ENCODE peak calls at places on chromosomes 7 and 10, in nine cellular contexts. One of them, this sample, is unnamed.

GRCh38 chr10:97320480-97321031 is 1.5 kb downstream of the FRAT1 start:
- DNase-seq in HepG2: no peak
- DNase-seq in sigmoid colon: no peak
- DNase-seq in stomach: peak; percentile 29
- DNase-seq in GM23338: peak; percentile 32
- DNase-seq in SK-N-SH: peak; percentile 27
- DNase-seq in GM12878: no peak
- DNase-seq in Panc1: no peak
- DNase-seq in spleen: peak; percentile 87
- DNase-seq in this sample: no peak

GRCh38 chr10:84195044-84195830 is 900 bp downstream of the CDHR1 start:
- DNase-seq in HepG2: no peak
- DNase-seq in sigmoid colon: peak; percentile 38
- DNase-seq in stomach: no peak
- DNase-seq in GM23338: no peak
- DNase-seq in SK-N-SH: peak; percentile 47
- DNase-seq in GM12878: no peak
- DNase-seq in Panc1: no peak
- DNase-seq in spleen: peak; percentile 80
- DNase-seq in this sample: peak; percentile 59

GRCh38 chr10:95560288-95561199 is 627 bp downstream of the SORBS1 start:
- DNase-seq in HepG2: no peak
- DNase-seq in sigmoid colon: peak; percentile 80
- DNase-seq in stomach: peak; percentile 56
- DNase-seq in GM23338: peak; percentile 74
- DNase-seq in SK-N-SH: peak; percentile 69
- DNase-seq in GM12878: no peak
- DNase-seq in Panc1: no peak
- DNase-seq in spleen: peak; percentile 90
- DNase-seq in this sample: peak; percentile 82

GRCh38 chr10:78255796-78256638 is 222.4 kb downstream of the RPS24 start:
- DNase-seq in HepG2: peak; percentile 65
- DNase-seq in sigmoid colon: peak; percentile 84
- DNase-seq in stomach: peak; percentile 30
- DNase-seq in GM23338: no peak
- DNase-seq in SK-N-SH: no peak
- DNase-seq in GM12878: no peak
- DNase-seq in Panc1: peak; percentile 87
- DNase-seq in spleen: no peak
- DNase-seq in this sample: peak; percentile 69

GRCh38 chr10:22320591-22321155 is at the start of gene BMI1:
- DNase-seq in HepG2: peak; percentile 63
- DNase-seq in sigmoid colon: peak; percentile 94
- DNase-seq in stomach: peak; percentile 72
- DNase-seq in GM23338: peak; percentile 68
- DNase-seq in SK-N-SH: peak; percentile 95
- DNase-seq in GM12878: no peak
- DNase-seq in Panc1: no peak
- DNase-seq in spleen: peak; percentile 90
- DNase-seq in this sample: peak; percentile 80

GRCh38 chr10:6973904-6974303 is 393.8 kb upstream of the PRKCQ start:
- DNase-seq in HepG2: no peak
- DNase-seq in sigmoid colon: no peak
- DNase-seq in stomach: no peak
- DNase-seq in GM23338: no peak
- DNase-seq in SK-N-SH: no peak
- DNase-seq in GM12878: no peak
- DNase-seq in Panc1: no peak
- DNase-seq in spleen: peak; percentile 72
- DNase-seq in this sample: no peak

GRCh38 chr10:360653-361052 is 225.4 kb downstream of the ZMYND11 start:
- DNase-seq in HepG2: peak; percentile 7
- DNase-seq in sigmoid colon: peak; percentile 10
- DNase-seq in stomach: no peak
- DNase-seq in GM23338: no peak
- DNase-seq in SK-N-SH: no peak
- DNase-seq in GM12878: no peak
- DNase-seq in Panc1: no peak
- DNase-seq in spleen: peak; percentile 38
- DNase-seq in this sample: no peak

GRCh38 chr10:58608356-58608755 is 95.7 kb downstream of the BICC1 start:
- DNase-seq in HepG2: no peak
- DNase-seq in sigmoid colon: no peak
- DNase-seq in stomach: no peak
- DNase-seq in GM23338: no peak
- DNase-seq in SK-N-SH: no peak
- DNase-seq in GM12878: no peak
- DNase-seq in Panc1: no peak
- DNase-seq in spleen: no peak
- DNase-seq in this sample: no peak

GRCh38 chr10:97861351-97861750 is 11.7 kb downstream of the GOLGA7B start:
- DNase-seq in HepG2: no peak
- DNase-seq in sigmoid colon: no peak
- DNase-seq in stomach: no peak
- DNase-seq in GM23338: no peak
- DNase-seq in SK-N-SH: peak; percentile 47
- DNase-seq in GM12878: no peak
- DNase-seq in Panc1: peak; percentile 66
- DNase-seq in spleen: peak; percentile 24
- DNase-seq in this sample: no peak

GRCh38 chr7:111329367-111330234 is 232.7 kb downstream of the IMMP2L start:
- DNase-seq in HepG2: no peak
- DNase-seq in sigmoid colon: no peak
- DNase-seq in stomach: no peak
- DNase-seq in GM23338: peak; percentile 5
- DNase-seq in SK-N-SH: no peak
- DNase-seq in GM12878: no peak
- DNase-seq in Panc1: no peak
- DNase-seq in spleen: no peak
- DNase-seq in this sample: no peak

GRCh38 chr10:67788028-67788886 is 49.7 kb downstream of the DNAJC12 start:
- DNase-seq in HepG2: peak; percentile 42
- DNase-seq in sigmoid colon: no peak
- DNase-seq in stomach: peak; percentile 74
- DNase-seq in GM23338: peak; percentile 95
- DNase-seq in SK-N-SH: peak; percentile 37
- DNase-seq in GM12878: no peak
- DNase-seq in Panc1: peak; percentile 24
- DNase-seq in spleen: peak; percentile 88
- DNase-seq in this sample: no peak

GRCh38 chr10:119339099-119339498 is 131.7 kb downstream of the GRK5 start:
- DNase-seq in HepG2: no peak
- DNase-seq in sigmoid colon: no peak
- DNase-seq in stomach: no peak
- DNase-seq in GM23338: no peak
- DNase-seq in SK-N-SH: no peak
- DNase-seq in GM12878: no peak
- DNase-seq in Panc1: no peak
- DNase-seq in spleen: no peak
- DNase-seq in this sample: no peak

GRCh38 chr10:101467286-101467770 is 113.4 kb downstream of the BTRC start:
- DNase-seq in HepG2: peak; percentile 67
- DNase-seq in sigmoid colon: no peak
- DNase-seq in stomach: no peak
- DNase-seq in GM23338: peak; percentile 87
- DNase-seq in SK-N-SH: peak; percentile 52
- DNase-seq in GM12878: peak; percentile 23
- DNase-seq in Panc1: peak; percentile 76
- DNase-seq in spleen: no peak
- DNase-seq in this sample: no peak

GRCh38 chr7:31516680-31517079 is 2.8 kb downstream of the ITPRID1 start:
- DNase-seq in HepG2: no peak
- DNase-seq in sigmoid colon: no peak
- DNase-seq in stomach: no peak
- DNase-seq in GM23338: no peak
- DNase-seq in SK-N-SH: no peak
- DNase-seq in GM12878: no peak
- DNase-seq in Panc1: no peak
- DNase-seq in spleen: no peak
- DNase-seq in this sample: no peak

GRCh38 chr7:92735707-92736106 is 100.7 kb downstream of the CDK6 start:
- DNase-seq in HepG2: no peak
- DNase-seq in sigmoid colon: no peak
- DNase-seq in stomach: no peak
- DNase-seq in GM23338: no peak
- DNase-seq in SK-N-SH: no peak
- DNase-seq in GM12878: no peak
- DNase-seq in Panc1: no peak
- DNase-seq in spleen: no peak
- DNase-seq in this sample: no peak

GRCh38 chr10:25059990-25060389 is 43.6 kb downstream of the THNSL1 start:
- DNase-seq in HepG2: peak; percentile 87
- DNase-seq in sigmoid colon: no peak
- DNase-seq in stomach: peak; percentile 82
- DNase-seq in GM23338: peak; percentile 15
- DNase-seq in SK-N-SH: no peak
- DNase-seq in GM12878: no peak
- DNase-seq in Panc1: no peak
- DNase-seq in spleen: no peak
- DNase-seq in this sample: no peak

GRCh38 chr7:52168085-52168484 is 851.5 kb upstream of the COBL start:
- DNase-seq in HepG2: peak; percentile 11
- DNase-seq in sigmoid colon: no peak
- DNase-seq in stomach: no peak
- DNase-seq in GM23338: peak; percentile 76
- DNase-seq in SK-N-SH: peak; percentile 51
- DNase-seq in GM12878: no peak
- DNase-seq in Panc1: no peak
- DNase-seq in spleen: no peak
- DNase-seq in this sample: no peak

GRCh38 chr10:11680496-11680895 is 61.7 kb upstream of the ECHDC3 start:
- DNase-seq in HepG2: no peak
- DNase-seq in sigmoid colon: no peak
- DNase-seq in stomach: no peak
- DNase-seq in GM23338: no peak
- DNase-seq in SK-N-SH: no peak
- DNase-seq in GM12878: no peak
- DNase-seq in Panc1: no peak
- DNase-seq in spleen: peak; percentile 4
- DNase-seq in this sample: no peak

DNA sequence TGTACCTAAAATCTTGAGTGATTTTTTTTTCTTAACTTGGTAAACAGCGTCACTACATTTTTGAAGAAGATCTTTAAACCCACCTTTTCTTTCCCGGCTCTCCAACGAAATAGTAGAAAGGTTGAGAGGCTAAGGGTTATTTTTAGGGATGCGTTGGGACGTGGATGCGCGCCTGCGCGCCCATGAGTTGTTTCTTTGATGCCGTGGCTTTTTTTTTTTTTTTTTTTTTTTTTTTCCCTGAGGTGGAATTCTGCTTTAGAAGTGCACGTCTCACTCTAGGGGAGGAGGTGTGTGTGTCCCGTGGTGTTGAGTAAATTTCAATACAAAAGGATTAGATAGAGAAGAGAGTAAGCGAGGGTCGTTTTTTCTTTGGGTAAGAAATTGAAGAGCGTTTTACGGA is 972 bp upstream of the SP8 start:
- DNase-seq in HepG2: no peak
- DNase-seq in sigmoid colon: no peak
- DNase-seq in stomach: no peak
- DNase-seq in GM23338: peak; percentile 67
- DNase-seq in SK-N-SH: no peak
- DNase-seq in GM12878: no peak
- DNase-seq in Panc1: no peak
- DNase-seq in spleen: no peak
- DNase-seq in this sample: no peak
- TF ChIP-seq POLR2AphosphoS5 in HepG2: no peak
- TF ChIP-seq POLR2AphosphoS5 in sigmoid colon: no peak
- TF ChIP-seq POLR2AphosphoS5 in stomach: no peak
- TF ChIP-seq POLR2AphosphoS5 in GM23338: no peak
- TF ChIP-seq POLR2AphosphoS5 in SK-N-SH: no peak
- TF ChIP-seq POLR2AphosphoS5 in GM12878: no peak
- TF ChIP-seq POLR2AphosphoS5 in Panc1: no peak
- TF ChIP-seq POLR2AphosphoS5 in spleen: no peak
- TF ChIP-seq POLR2AphosphoS5 in this sample: no peak

DNA sequence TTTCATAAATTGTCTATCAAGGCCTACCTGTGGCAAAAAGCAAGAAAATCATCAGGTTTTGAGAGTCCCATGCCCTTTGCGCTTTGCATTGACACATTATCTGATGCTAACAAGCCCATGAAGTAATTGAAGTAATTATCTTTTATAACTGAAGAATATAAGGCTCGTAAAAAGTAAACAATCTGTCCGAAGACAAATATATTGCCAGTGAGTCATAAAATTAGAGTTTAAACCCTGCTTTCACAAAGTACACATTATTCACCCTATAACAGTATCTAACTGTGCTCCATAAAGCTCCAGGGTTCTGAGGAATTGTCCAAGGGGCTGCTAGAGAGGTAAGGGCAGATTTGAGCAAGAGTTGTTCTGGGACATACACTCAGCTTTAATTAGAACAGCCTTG is 102.3 kb upstream of the PPP1R3A start:
- DNase-seq in HepG2: no peak
- DNase-seq in sigmoid colon: no peak
- DNase-seq in stomach: no peak
- DNase-seq in GM23338: no peak
- DNase-seq in SK-N-SH: no peak
- DNase-seq in GM12878: no peak
- DNase-seq in Panc1: no peak
- DNase-seq in spleen: no peak
- DNase-seq in this sample: no peak
- H3K27me3 ChIP-seq in HepG2: no peaks in the 10 kb centered on the region
- H3K27me3 ChIP-seq in sigmoid colon: no peaks in the 10 kb centered on the region
- H3K27me3 ChIP-seq in stomach: no peaks in the 10 kb centered on the region
- H3K27me3 ChIP-seq in GM23338: no peaks in the 10 kb centered on the region
- H3K27me3 ChIP-seq in SK-N-SH: peaks cover 51% of the 10 kb centered on the region
- H3K27me3 ChIP-seq in GM12878: no peaks in the 10 kb centered on the region
- H3K27me3 ChIP-seq in Panc1: no peaks in the 10 kb centered on the region
- H3K27me3 ChIP-seq in spleen: no peaks in the 10 kb centered on the region
- H3K27me3 ChIP-seq in this sample: no peaks in the 10 kb centered on the region

GRCh38 chr7:44378744-44379143 is 53.4 kb upstream of the CAMK2B start:
- DNase-seq in HepG2: peak; percentile 75
- DNase-seq in sigmoid colon: no peak
- DNase-seq in stomach: no peak
- DNase-seq in GM23338: no peak
- DNase-seq in SK-N-SH: no peak
- DNase-seq in GM12878: no peak
- DNase-seq in Panc1: peak; percentile 65
- DNase-seq in spleen: no peak
- DNase-seq in this sample: no peak
- TF ChIP-seq CTCF in HepG2: no peak
- TF ChIP-seq CTCF in sigmoid colon: no peak
- TF ChIP-seq CTCF in stomach: no peak
- TF ChIP-seq CTCF in GM23338: no peak
- TF ChIP-seq CTCF in SK-N-SH: no peak
- TF ChIP-seq CTCF in GM12878: no peak
- TF ChIP-seq CTCF in Panc1: no peak
- TF ChIP-seq CTCF in spleen: no peak
- TF ChIP-seq CTCF in this sample: no peak

GRCh38 chr10:110074986-110075664 is 67.3 kb downstream of the ADD3 start:
- DNase-seq in HepG2: no peak
- DNase-seq in sigmoid colon: no peak
- DNase-seq in stomach: no peak
- DNase-seq in GM23338: no peak
- DNase-seq in SK-N-SH: no peak
- DNase-seq in GM12878: no peak
- DNase-seq in Panc1: no peak
- DNase-seq in spleen: no peak
- DNase-seq in this sample: no peak
- TF ChIP-seq POLR2AphosphoS5 in HepG2: no peak
- TF ChIP-seq POLR2AphosphoS5 in sigmoid colon: no peak
- TF ChIP-seq POLR2AphosphoS5 in stomach: no peak
- TF ChIP-seq POLR2AphosphoS5 in GM23338: no peak
- TF ChIP-seq POLR2AphosphoS5 in SK-N-SH: peak; percentile 73
- TF ChIP-seq POLR2AphosphoS5 in GM12878: no peak
- TF ChIP-seq POLR2AphosphoS5 in Panc1: no peak
- TF ChIP-seq POLR2AphosphoS5 in spleen: no peak
- TF ChIP-seq POLR2AphosphoS5 in this sample: peak; percentile 3